ENCODE peak calls at places on chromosome 21, in nine cellular contexts. X, U, R, N, F, L, T, G and E are unnamed samples.

GRCh38 chr21:45322960-45323461 is 35.3 kb upstream of the POFUT2 start:
- DNase-seq in X (no peak), U (no peak), R (no peak), N (no peak), F (no peak), L (no peak), T (peak), G (no peak), E (no peak)

GRCh38 chr21:36859744-36860501 is 106.5 kb downstream of the HLCS start:
- DNase-seq in X (peak), U (peak), R (peak), N (no peak), F (peak), L (peak), T (peak), G (no peak), E (no peak)

GRCh38 chr21:45125347-45125746 is 51.0 kb downstream of the ADARB1 start:
- DNase-seq in X (no peak), U (no peak), R (no peak), N (no peak), F (no peak), L (no peak), T (no peak), G (no peak), E (no peak)

GRCh38 chr21:34890724-34891609 is 158.1 kb downstream of the RUNX1 start:
- DNase-seq in X (peak), U (peak), R (no peak), N (no peak), F (peak), L (no peak), T (peak), G (no peak), E (no peak)

GRCh38 chr21:34807146-34807880 is 138.5 kb downstream of the CLIC6 start:
- DNase-seq in X (no peak), U (no peak), R (peak), N (no peak), F (peak), L (peak), T (no peak), G (no peak), E (peak)

GRCh38 chr21:46457801-46458314 is 833 bp upstream of the DIP2A start:
- DNase-seq in X (peak), U (peak), R (peak), N (peak), F (peak), L (peak), T (no peak), G (peak), E (no peak)

GRCh38 chr21:41781047-41781405 is 14.2 kb upstream of the RIPK4 start:
- DNase-seq in X (no peak), U (no peak), R (no peak), N (no peak), F (no peak), L (no peak), T (no peak), G (no peak), E (no peak)

GRCh38 chr21:35609263-35609662 is 451.1 kb downstream of the SETD4 start:
- DNase-seq in X (no peak), U (no peak), R (no peak), N (no peak), F (peak), L (no peak), T (no peak), G (no peak), E (no peak)

GRCh38 chr21:41673071-41673470 is 93.8 kb downstream of the RIPK4 start:
- DNase-seq in X (no peak), U (no peak), R (no peak), N (no peak), F (no peak), L (no peak), T (no peak), G (no peak), E (no peak)

GRCh38 chr21:28473530-28474225 is 519.0 kb downstream of the LTN1 start:
- DNase-seq in X (no peak), U (no peak), R (no peak), N (no peak), F (no peak), L (no peak), T (no peak), G (no peak), E (no peak)

GRCh38 chr21:43937898-43938309 is 72.9 kb downstream of the AGPAT3 start:
- DNase-seq in X (no peak), U (peak), R (no peak), N (no peak), F (no peak), L (no peak), T (no peak), G (peak), E (no peak)

GRCh38 chr21:43938751-43939442 is 73.2 kb upstream of the TRAPPC10 start:
- DNase-seq in X (peak), U (peak), R (peak), N (peak), F (peak), L (peak), T (peak), G (peak), E (no peak)

GRCh38 chr21:43940672-43941071 is 71.4 kb upstream of the TRAPPC10 start:
- DNase-seq in X (no peak), U (peak), R (no peak), N (no peak), F (no peak), L (no peak), T (peak), G (peak), E (no peak)

GRCh38 chr21:43940329-43940653 is 71.8 kb upstream of the TRAPPC10 start:
- DNase-seq in X (no peak), U (peak), R (no peak), N (no peak), F (no peak), L (no peak), T (no peak), G (no peak), E (no peak)

GRCh38 chr21:43939443-43940328 is 72.4 kb upstream of the TRAPPC10 start:
- DNase-seq in X (no peak), U (peak), R (no peak), N (no peak), F (no peak), L (no peak), T (peak), G (peak), E (no peak)
- TF ChIP-seq CTCF in X (no peak), U (no peak), R (no peak), N (no peak), F (no peak), L (peak), T (no peak), G (no peak), E (no peak)

GRCh38 chr21:42860345-42860744 is 19.0 kb downstream of the WDR4 start:
- DNase-seq in X (no peak), U (no peak), R (no peak), N (no peak), F (no peak), L (no peak), T (no peak), G (no peak), E (no peak)
- TF ChIP-seq CTCF in X (no peak), U (no peak), R (no peak), N (no peak), F (no peak), L (no peak), T (no peak), G (no peak), E (no peak)

GRCh38 chr21:39911286-39911685 is 44.0 kb downstream of the PCP4 start:
- DNase-seq in X (no peak), U (no peak), R (peak), N (no peak), F (no peak), L (no peak), T (no peak), G (no peak), E (no peak)
- TF ChIP-seq CTCF in X (no peak), U (no peak), R (peak), N (peak), F (no peak), L (no peak), T (no peak), G (no peak), E (no peak)

GRCh38 chr21:38628426-38628825 is 130.1 kb upstream of the ERG start:
- DNase-seq in X (no peak), U (no peak), R (no peak), N (no peak), F (no peak), L (no peak), T (no peak), G (no peak), E (no peak)
- TF ChIP-seq CTCF in X (no peak), U (no peak), R (peak), N (peak), F (no peak), L (no peak), T (no peak), G (no peak), E (no peak)

GRCh38 chr21:39633043-39633442 is 20.3 kb downstream of the B3GALT5 start:
- DNase-seq in X (no peak), U (no peak), R (peak), N (no peak), F (peak), L (no peak), T (no peak), G (no peak), E (no peak)

GRCh38 chr21:39630191-39630591 is 17.5 kb downstream of the B3GALT5 start:
- DNase-seq in X (no peak), U (no peak), R (peak), N (no peak), F (peak), L (no peak), T (no peak), G (no peak), E (no peak)

GRCh38 chr21:39628380-39628779 is 15.6 kb downstream of the B3GALT5 start:
- DNase-seq in X (no peak), U (no peak), R (no peak), N (no peak), F (no peak), L (no peak), T (no peak), G (no peak), E (no peak)

GRCh38 chr21:39631842-39632577 is 19.3 kb downstream of the B3GALT5 start:
- DNase-seq in X (no peak), U (no peak), R (no peak), N (no peak), F (no peak), L (no peak), T (no peak), G (no peak), E (no peak)

GRCh38 chr21:39630827-39631226 is 18.1 kb downstream of the B3GALT5 start:
- DNase-seq in X (no peak), U (no peak), R (peak), N (no peak), F (no peak), L (no peak), T (no peak), G (no peak), E (no peak)
- TF ChIP-seq CTCF in X (no peak), U (no peak), R (peak), N (no peak), F (no peak), L (no peak), T (no peak), G (no peak), E (no peak)

DNA sequence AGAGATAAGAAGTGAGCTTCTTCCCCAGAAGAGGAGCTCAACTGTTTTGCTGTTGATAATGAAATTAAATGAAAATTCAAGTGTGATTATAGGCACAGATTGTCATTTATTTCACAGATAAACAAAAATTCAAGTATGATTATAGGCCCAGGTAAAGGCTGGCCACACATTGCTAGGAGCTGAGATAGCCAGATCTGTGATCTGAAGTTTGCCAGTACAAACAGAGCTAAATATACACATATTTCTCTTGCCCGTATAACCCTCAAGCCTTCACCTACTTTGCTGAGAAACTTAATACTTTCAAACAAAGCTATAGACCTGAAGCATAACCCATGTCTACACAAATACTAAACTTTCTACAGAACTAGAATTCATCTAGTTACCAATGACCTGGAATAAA is 31.3 kb upstream of the NRIP1 start:
- DNase-seq in X (no peak), U (no peak), R (no peak), N (no peak), F (no peak), L (no peak), T (no peak), G (no peak), E (no peak)
- TF ChIP-seq CTCF in X (no peak), U (no peak), R (no peak), N (no peak), F (no peak), L (no peak), T (no peak), G (no peak), E (no peak)

GRCh38 chr21:14120091-14120734 is 90.5 kb downstream of the LIPI start:
- DNase-seq in X (peak), U (no peak), R (peak), N (no peak), F (peak), L (peak), T (no peak), G (peak), E (no peak)
- TF ChIP-seq CTCF in X (peak), U (peak), R (peak), N (peak), F (peak), L (peak), T (peak), G (peak), E (peak)

DNA sequence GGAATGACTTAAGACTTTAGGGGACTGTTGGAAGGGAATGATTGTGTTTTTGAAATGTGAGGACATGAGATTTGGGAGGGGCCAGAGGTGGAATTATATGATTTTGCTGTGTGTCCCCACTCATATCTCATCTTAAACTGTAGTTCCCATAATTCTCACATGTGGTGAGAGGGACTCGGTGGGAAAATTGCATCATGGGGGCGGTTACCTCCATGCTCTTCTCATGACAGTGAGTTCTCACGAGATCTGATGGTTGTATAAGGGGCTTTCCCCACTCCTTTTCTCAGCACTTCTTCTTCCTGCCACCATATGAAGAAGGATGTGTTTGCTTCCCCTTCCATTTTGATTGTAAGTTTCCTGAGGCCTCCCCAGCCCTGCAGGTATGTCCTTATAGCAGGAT is 35.0 kb upstream of the SCAF4 start:
- DNase-seq in X (no peak), U (no peak), R (no peak), N (no peak), F (no peak), L (no peak), T (no peak), G (no peak), E (no peak)
- TF ChIP-seq CTCF in X (no peak), U (no peak), R (no peak), N (no peak), F (no peak), L (no peak), T (no peak), G (no peak), E (no peak)

GRCh38 chr21:16910435-16911165 is 602.2 kb upstream of the CXADR start:
- DNase-seq in X (no peak), U (no peak), R (no peak), N (no peak), F (no peak), L (no peak), T (no peak), G (no peak), E (no peak)

GRCh38 chr21:16913010-16913409 is 599.8 kb upstream of the CXADR start:
- DNase-seq in X (no peak), U (no peak), R (no peak), N (no peak), F (peak), L (no peak), T (no peak), G (peak), E (no peak)

GRCh38 chr21:16911166-16911607 is 601.7 kb upstream of the CXADR start:
- DNase-seq in X (no peak), U (no peak), R (no peak), N (no peak), F (no peak), L (no peak), T (no peak), G (no peak), E (no peak)

GRCh38 chr21:16912075-16912474 is 600.8 kb upstream of the CXADR start:
- DNase-seq in X (no peak), U (no peak), R (peak), N (no peak), F (peak), L (no peak), T (no peak), G (no peak), E (no peak)

GRCh38 chr21:16908087-16908486 is 604.8 kb upstream of the CXADR start:
- DNase-seq in X (no peak), U (no peak), R (peak), N (no peak), F (peak), L (peak), T (no peak), G (no peak), E (peak)
- TF ChIP-seq CTCF in X (no peak), U (no peak), R (no peak), N (no peak), F (no peak), L (no peak), T (no peak), G (no peak), E (no peak)

DNA sequence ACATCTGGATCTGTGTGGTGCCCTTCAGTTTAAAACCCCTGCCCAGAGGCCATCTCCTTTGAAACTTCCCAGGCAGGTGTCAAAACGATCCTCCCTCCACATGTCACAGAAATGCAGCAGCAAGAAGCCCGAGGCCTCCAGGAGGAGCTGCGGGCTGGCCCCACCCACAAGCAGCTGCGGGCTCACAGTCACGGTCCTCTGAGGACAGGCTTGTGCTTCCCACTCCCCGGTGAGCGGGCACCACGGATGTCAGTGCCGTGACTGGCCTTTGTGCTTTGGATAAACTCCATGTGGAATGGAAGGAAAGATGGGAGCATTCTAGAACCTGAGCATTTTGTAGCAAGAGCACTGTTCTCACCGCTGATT is 65.8 kb downstream of the SIK1 start:
- DNase-seq in X (peak), U (peak), R (no peak), N (no peak), F (peak), L (peak), T (no peak), G (peak), E (no peak)
- TF ChIP-seq CTCF in X (no peak), U (no peak), R (no peak), N (no peak), F (no peak), L (no peak), T (no peak), G (no peak), E (no peak)